ENCODE peak calls at places on chromosomes 3 and 15, in seven cellular contexts. A, S, F, L, E, X and G are unnamed samples.

GRCh38 chr3:60017631-60018030 is 967.8 kb upstream of the CFAP20DC start:
- DNase-seq in S (no peak), X (no peak), F (no peak), E (no peak), L (no peak), A (no peak), G (no peak)

GRCh38 chr3:131357275-131357674 is 24.3 kb upstream of the NUDT16 start:
- DNase-seq in A (no peak), F (no peak), L (no peak), X (no peak), S (no peak), E (no peak), G (no peak)

GRCh38 chr3:141321109-141321497 is 47.2 kb upstream of the ZBTB38 start:
- DNase-seq in E (peak; percentile 56), S (no peak), A (no peak), L (no peak), F (no peak), X (no peak), G (no peak)

GRCh38 chr3:63864008-63864871 is 573 bp downstream of the ATXN7 start:
- DNase-seq in F (peak; percentile 72), S (no peak), X (peak; percentile 27), E (no peak), A (peak; percentile 44), L (peak; percentile 42), G (peak; percentile 2)

GRCh38 chr15:74906193-74906449 is 530 bp downstream of the FAM219B start:
- DNase-seq in A (peak; percentile 54), S (peak; percentile 70), F (no peak), L (no peak), E (peak; percentile 18), X (peak; percentile 48), G (no peak)

GRCh38 chr3:52455283-52456168 is at the start of gene NISCH:
- DNase-seq in S (peak; percentile 94), X (peak; percentile 62), E (peak; percentile 47), A (peak; percentile 78), L (peak; percentile 94), F (peak; percentile 94), G (peak; percentile 67)

GRCh38 chr3:127675651-127676391 is 3.1 kb downstream of the ABTB1 start:
- DNase-seq in A (no peak), X (no peak), F (peak; percentile 64), E (no peak), L (no peak), S (no peak), G (no peak)

GRCh38 chr3:135503429-135504083 is 462.0 kb upstream of the PPP2R3A start:
- DNase-seq in X (no peak), E (peak; percentile 70), S (peak; percentile 94), L (peak; percentile 56), F (peak; percentile 68), A (peak; percentile 38), G (peak; percentile 44)

GRCh38 chr3:196868297-196868661 is 559 bp downstream of the SENP5 start:
- DNase-seq in A (no peak), X (no peak), F (no peak), S (peak; percentile 60), L (peak; percentile 16), E (peak; percentile 18), G (no peak)

GRCh38 chr3:176906046-176906905 is 291.0 kb downstream of the TBL1XR1 start:
- DNase-seq in S (no peak), L (no peak), E (peak; percentile 52), F (no peak), X (no peak), A (peak; percentile 88), G (no peak)

GRCh38 chr3:141305436-141305835 is 62.9 kb upstream of the ZBTB38 start:
- DNase-seq in S (peak; percentile 26), A (peak; percentile 27), L (no peak), E (peak; percentile 65), F (no peak), X (no peak), G (no peak)

GRCh38 chr15:63203451-63204090 is 14.2 kb downstream of the RAB8B start:
- DNase-seq in L (no peak), F (no peak), E (peak; percentile 47), S (no peak), X (no peak), A (no peak), G (no peak)

GRCh38 chr3:183161552-183162345 is 785 bp downstream of the LAMP3 start:
- DNase-seq in X (no peak), F (no peak), A (no peak), S (peak; percentile 77), E (no peak), L (no peak), G (no peak)

GRCh38 chr3:29100292-29100691 is 180.6 kb upstream of the RBMS3 start:
- DNase-seq in F (no peak), X (no peak), S (no peak), A (no peak), E (peak; percentile 5), L (no peak), G (no peak)

GRCh38 chr15:99442268-99442897 is 123.4 kb upstream of the MEF2A start:
- DNase-seq in F (peak; percentile 85), X (no peak), L (no peak), S (no peak), A (peak; percentile 94), E (peak; percentile 71), G (no peak)

GRCh38 chr15:84725001-84725491 is 9.1 kb upstream of the SEC11A start:
- DNase-seq in A (peak; percentile 52), E (peak; percentile 41), L (no peak), F (no peak), S (no peak), X (no peak), G (no peak)

GRCh38 chr3:157026091-157026490 is 133.9 kb downstream of the CCNL1 start:
- DNase-seq in E (no peak), X (no peak), S (no peak), F (no peak), A (no peak), L (no peak), G (no peak)

GRCh38 chr3:127735767-127736693 is 63.3 kb downstream of the ABTB1 start:
- DNase-seq in E (peak; percentile 72), A (peak; percentile 59), S (no peak), X (no peak), L (no peak), F (no peak), G (no peak)

GRCh38 chr3:13174011-13174802 is 101.0 kb upstream of the IQSEC1 start:
- DNase-seq in S (no peak), A (no peak), F (peak; percentile 59), E (no peak), L (no peak), X (no peak), G (no peak)

GRCh38 chr3:23865595-23866396 is 51.0 kb downstream of the NKIRAS1 start:
- DNase-seq in X (peak; percentile 14), S (peak; percentile 59), F (no peak), A (peak; percentile 87), E (peak; percentile 25), L (no peak), G (peak; percentile 30)

GRCh38 chr3:124952456-124952855 is 17.9 kb upstream of the MUC13 start:
- DNase-seq in F (no peak), X (no peak), A (no peak), E (no peak), L (no peak), S (no peak), G (no peak)

GRCh38 chr3:71189480-71189879 is 394.0 kb downstream of the FOXP1 start:
- DNase-seq in L (no peak), X (no peak), E (no peak), A (no peak), F (no peak), S (no peak), G (no peak)
- H3K27ac ChIP-seq in L (no peak overlapping the region), X (no peak overlapping the region), E (no peak overlapping the region), A (no peak overlapping the region), F (no peak overlapping the region), S (no peak overlapping the region), G (no peak overlapping the region)

DNA sequence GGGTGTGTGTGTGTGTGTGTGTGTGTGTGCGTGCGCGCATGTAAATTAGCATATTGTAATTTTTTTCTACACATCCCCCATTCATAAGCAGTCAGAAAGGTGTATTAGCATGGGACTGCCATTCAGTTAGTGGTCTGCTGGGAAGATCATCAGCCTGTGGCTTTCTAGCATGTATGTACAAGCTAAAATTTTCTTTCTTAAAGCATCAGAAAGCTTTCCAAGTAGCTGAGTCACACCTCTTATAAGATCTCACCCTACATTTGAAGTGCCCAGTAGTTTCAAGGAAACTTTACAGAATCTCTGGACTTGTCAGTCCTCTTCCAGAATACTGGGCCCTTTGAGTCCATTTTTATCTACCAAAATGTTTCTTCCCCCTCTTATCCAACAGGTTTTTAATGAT is 411.4 kb upstream of the TPRG1 start:
- DNase-seq in F (no peak), S (no peak), E (no peak), A (no peak), L (no peak), X (no peak), G (no peak)
- H3K27ac ChIP-seq in F (no peak overlapping the region), S (no peak overlapping the region), E (no peak overlapping the region), A (no peak overlapping the region), L (peak overlapping the region; percentile 15), X (no peak overlapping the region), G (no peak overlapping the region)

DNA sequence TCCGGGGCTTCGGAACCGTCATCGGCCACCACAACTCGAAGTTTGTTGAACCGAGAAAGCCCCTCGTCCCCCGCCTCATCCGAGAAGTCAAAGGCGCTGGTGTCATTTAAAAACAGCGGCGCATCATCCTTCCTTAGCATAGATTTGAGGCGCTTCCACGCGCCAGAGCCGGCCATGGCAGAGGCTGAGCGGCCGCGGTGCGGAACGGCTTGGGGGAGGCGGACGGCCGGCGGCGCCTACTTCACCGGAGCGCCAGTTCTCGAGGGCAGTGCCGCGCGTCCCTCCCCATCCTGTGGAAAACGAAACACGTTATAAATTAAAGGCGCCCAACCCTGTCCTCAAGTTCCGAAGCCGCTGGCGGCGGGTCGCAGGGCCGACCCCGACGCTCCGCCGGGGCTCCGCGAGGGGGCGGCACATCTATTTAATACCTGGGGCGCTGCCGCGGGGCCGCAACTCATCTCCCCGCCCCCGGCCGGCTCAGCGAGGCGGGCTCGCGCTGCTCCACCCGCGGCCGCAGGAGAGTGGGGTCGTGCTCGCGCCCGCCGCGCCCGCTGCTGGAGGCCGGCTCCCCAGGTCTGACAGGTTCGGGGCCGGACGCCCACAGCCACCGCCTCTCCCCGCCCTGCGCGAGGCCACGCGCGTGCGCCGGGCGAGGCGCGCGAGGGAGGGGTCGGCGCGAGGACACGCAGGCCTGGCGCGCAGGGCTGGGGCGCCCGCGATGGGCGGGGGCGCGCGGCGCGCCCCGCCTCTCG is at the start of gene SLC30A4:
- DNase-seq in F (peak; percentile 83), S (peak; percentile 81), A (peak; percentile 68), E (peak; percentile 20), L (peak; percentile 78), X (peak; percentile 57), G (peak; percentile 73)
- H3K27ac ChIP-seq in F (peak within 1 kb of the TSS; percentile 83), S (no peak within 1 kb of the TSS), A (no peak within 1 kb of the TSS), E (no peak within 1 kb of the TSS), L (peak within 1 kb of the TSS; percentile 80), X (peak within 1 kb of the TSS; percentile 90), G (peak within 1 kb of the TSS; percentile 89)

GRCh38 chr3:149650828-149651227 is 7.0 kb downstream of the WWTR1 start:
- DNase-seq in L (no peak), S (no peak), E (no peak), A (peak; percentile 37), F (no peak), X (no peak), G (no peak)

GRCh38 chr3:149653136-149653535 is 4.7 kb downstream of the WWTR1 start:
- DNase-seq in X (no peak), E (no peak), A (peak; percentile 21), S (no peak), L (no peak), F (no peak), G (no peak)

GRCh38 chr3:149655826-149656599 is 1.8 kb downstream of the WWTR1 start:
- DNase-seq in S (no peak), X (no peak), F (no peak), L (no peak), E (no peak), A (peak; percentile 50), G (no peak)

GRCh38 chr3:149654188-149654601 is 3.6 kb downstream of the WWTR1 start:
- DNase-seq in L (no peak), S (no peak), A (peak; percentile 63), F (no peak), E (peak; percentile 38), X (no peak), G (no peak)

GRCh38 chr3:149653564-149653963 is 4.3 kb downstream of the WWTR1 start:
- DNase-seq in L (no peak), X (no peak), A (peak; percentile 45), F (no peak), S (no peak), E (no peak), G (no peak)
- H3K27ac ChIP-seq in L (no peak overlapping the region), X (no peak overlapping the region), A (peak overlapping the region; percentile 71), F (peak overlapping the region; percentile 98), S (no peak overlapping the region), E (no peak overlapping the region), G (no peak overlapping the region)